ENCODE peak calls at places on chromosomes 12 and 14, in six cellular contexts. L, K, X, Q, D and M are unnamed samples.

GRCh38 chr12:18222699-18223098 is 38.6 kb upstream of the PIK3C2G start:
- DNase-seq in D (no peak), L (no peak), K (no peak), Q (no peak), X (no peak), M (peak; percentile 39)

GRCh38 chr14:75323571-75323970 is 44.9 kb downstream of the FOS start:
- DNase-seq in Q (no peak), L (no peak), X (no peak), K (no peak), D (no peak), M (no peak)

GRCh38 chr12:62625238-62625637 is 158.6 kb downstream of the MON2 start:
- DNase-seq in L (no peak), Q (no peak), K (no peak), D (no peak), X (no peak), M (no peak)

GRCh38 chr14:39322807-39323206 is 89.1 kb downstream of the MIA2 start:
- DNase-seq in D (no peak), L (no peak), K (no peak), X (no peak), Q (no peak), M (no peak)

GRCh38 chr12:101877816-101878811 is 734 bp downstream of the DRAM1 start:
- DNase-seq in L (no peak), K (no peak), D (peak; percentile 35), Q (no peak), X (no peak), M (peak; percentile 13)

GRCh38 chr14:67837011-67837624 is 17.5 kb downstream of the RAD51B start:
- DNase-seq in L (peak; percentile 82), X (no peak), K (no peak), Q (no peak), D (peak; percentile 29), M (peak; percentile 66)

GRCh38 chr12:123363385-123363742 is 1.3 kb downstream of the SBNO1 start:
- DNase-seq in Q (no peak), L (peak; percentile 53), K (no peak), X (no peak), D (peak; percentile 23), M (peak; percentile 68)

GRCh38 chr12:127509066-127509778 is 757.7 kb upstream of the TMEM132C start:
- DNase-seq in D (no peak), Q (no peak), X (no peak), L (no peak), K (no peak), M (no peak)

GRCh38 chr12:18320036-18320617 is 58.8 kb downstream of the PIK3C2G start:
- DNase-seq in K (no peak), X (no peak), D (peak; percentile 25), L (peak; percentile 56), Q (no peak), M (peak; percentile 69)

GRCh38 chr14:85528080-85528881 is 1.7 kb upstream of the FLRT2 start:
- DNase-seq in K (peak; percentile 26), Q (peak; percentile 68), L (no peak), D (peak; percentile 56), X (no peak), M (no peak)

GRCh38 chr14:94392510-94392935 is 4.1 kb upstream of the SERPINA1 start:
- DNase-seq in Q (peak; percentile 68), K (peak; percentile 31), X (no peak), L (no peak), D (no peak), M (no peak)

GRCh38 chr12:57111046-57111698 is at the start of gene STAT6:
- DNase-seq in Q (peak; percentile 85), L (peak; percentile 96), X (peak; percentile 86), K (peak; percentile 91), D (peak; percentile 67), M (peak; percentile 95)

GRCh38 chr14:20998674-20999366 is at the start of gene SLC39A2:
- DNase-seq in K (peak; percentile 86), L (peak; percentile 66), Q (peak; percentile 79), X (peak; percentile 83), D (no peak), M (no peak)

GRCh38 chr12:44000309-44000952 is 164.6 kb downstream of the TMEM117 start:
- DNase-seq in L (peak; percentile 48), D (peak; percentile 21), K (no peak), Q (no peak), X (peak; percentile 34), M (peak; percentile 81)

GRCh38 chr12:103373088-103373523 is 122.7 kb downstream of the C12orf42 start:
- DNase-seq in D (no peak), Q (no peak), K (no peak), L (no peak), X (no peak), M (no peak)

GRCh38 chr14:50822501-50823042 is 8.4 kb downstream of the NIN start:
- DNase-seq in D (no peak), K (no peak), L (no peak), Q (no peak), X (no peak), M (no peak)

GRCh38 chr12:95118138-95118787 is 44.8 kb upstream of the NR2C1 start:
- DNase-seq in D (peak; percentile 57), L (no peak), K (no peak), Q (no peak), X (no peak), M (no peak)

GRCh38 chr12:29415111-29415510 is 34.1 kb upstream of the ERGIC2 start:
- DNase-seq in D (no peak), L (no peak), K (no peak), Q (no peak), X (no peak), M (no peak)

GRCh38 chr12:109160433-109160832 is 44.0 kb downstream of the ACACB start:
- DNase-seq in K (no peak), Q (no peak), D (no peak), X (no peak), L (no peak), M (no peak)

GRCh38 chr12:117494833-117495714 is 133.6 kb upstream of the NOS1 start:
- DNase-seq in D (no peak), K (no peak), Q (no peak), L (no peak), X (no peak), M (peak; percentile 5)

GRCh38 chr12:123094349-123095073 is 56.4 kb downstream of the PITPNM2 start:
- DNase-seq in Q (no peak), X (no peak), D (peak; percentile 82), K (peak; percentile 43), L (no peak), M (peak; percentile 10)

DNA sequence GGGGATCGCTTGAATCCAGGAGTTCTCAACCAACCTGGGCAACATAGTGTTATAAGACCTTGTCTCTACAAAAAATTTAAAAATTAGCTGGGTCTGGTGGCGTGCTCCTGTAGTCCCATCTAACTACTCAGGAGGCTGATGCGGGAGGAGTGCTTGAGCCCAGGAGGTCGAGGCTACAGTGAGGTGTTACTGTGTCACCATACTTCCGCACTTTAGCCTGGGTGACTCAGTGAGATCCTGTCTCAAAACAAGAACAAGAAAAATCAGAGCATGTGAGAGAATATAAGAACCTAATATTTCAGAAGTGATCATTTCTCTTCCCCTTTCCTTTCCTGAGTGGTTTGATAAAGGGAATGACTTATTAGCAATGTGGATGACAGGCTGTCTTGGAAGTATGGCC is 9.5 kb downstream of the TRAF3 start:
- DNase-seq in Q (no peak), X (no peak), D (no peak), L (no peak), K (no peak), M (no peak)
- H3K4me3 ChIP-seq in Q (no peak overlapping the region), X (no peak overlapping the region), D (no peak overlapping the region), L (no peak overlapping the region), K (no peak overlapping the region), M (no peak overlapping the region)

GRCh38 chr14:37655418-37655817 is 60.0 kb downstream of the TTC6 start:
- DNase-seq in X (no peak), Q (no peak), L (no peak), D (no peak), K (no peak), M (no peak)

GRCh38 chr14:37652042-37652441 is 56.6 kb downstream of the TTC6 start:
- DNase-seq in X (no peak), K (no peak), L (no peak), Q (no peak), D (no peak), M (no peak)

GRCh38 chr14:37650356-37651037 is 55.1 kb downstream of the TTC6 start:
- DNase-seq in L (no peak), X (no peak), D (no peak), K (no peak), Q (no peak), M (no peak)
- H3K4me3 ChIP-seq in L (no peak overlapping the region), X (no peak overlapping the region), D (no peak overlapping the region), K (no peak overlapping the region), Q (no peak overlapping the region), M (no peak overlapping the region)

GRCh38 chr12:9115731-9116689 is at the start of gene A2M:
- DNase-seq in L (no peak), D (no peak), Q (no peak), K (no peak), X (no peak), M (peak; percentile 13)

GRCh38 chr12:9112076-9112853 is 3.5 kb downstream of the A2M start:
- DNase-seq in D (no peak), K (no peak), L (no peak), Q (no peak), X (no peak), M (no peak)

GRCh38 chr12:9113296-9113986 is 2.3 kb downstream of the A2M start:
- DNase-seq in X (no peak), L (no peak), D (no peak), Q (no peak), K (no peak), M (no peak)

GRCh38 chr12:9113987-9114309 is 1.8 kb downstream of the A2M start:
- DNase-seq in Q (no peak), X (no peak), D (no peak), L (no peak), K (no peak), M (no peak)

DNA sequence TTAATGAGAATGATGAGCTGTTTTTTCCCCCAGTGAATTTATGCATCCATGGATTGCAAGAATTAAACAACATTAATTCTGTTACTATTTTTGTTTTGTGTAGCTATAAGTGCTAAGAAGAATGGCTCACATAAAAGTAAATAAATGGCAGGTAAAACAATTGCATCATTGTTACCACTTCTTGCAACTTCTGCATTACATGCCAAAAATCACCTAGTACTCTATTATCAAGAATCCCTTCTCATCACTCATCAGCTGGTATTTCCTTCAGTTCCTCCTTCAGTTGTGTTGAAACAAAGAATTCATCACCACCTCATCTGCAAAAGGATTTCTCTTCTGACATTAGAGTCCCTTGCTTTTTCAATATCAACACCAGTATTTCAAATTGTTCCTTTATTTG is 773 bp downstream of the A2M start:
- DNase-seq in Q (no peak), X (no peak), L (no peak), K (no peak), D (no peak), M (no peak)
- H3K4me3 ChIP-seq in Q (peak overlapping the region; percentile 44), X (no peak overlapping the region), L (no peak overlapping the region), K (no peak overlapping the region), D (no peak overlapping the region), M (no peak overlapping the region)

GRCh38 chr14:102095871-102096568 is 9.2 kb upstream of the HSP90AA1 start:
- DNase-seq in L (no peak), Q (no peak), D (no peak), X (no peak), K (no peak), M (no peak)

GRCh38 chr14:102097441-102098135 is 10.7 kb upstream of the HSP90AA1 start:
- DNase-seq in Q (no peak), X (peak; percentile 61), L (no peak), D (no peak), K (no peak), M (no peak)

GRCh38 chr14:102095231-102095870 is 8.5 kb upstream of the HSP90AA1 start:
- DNase-seq in K (no peak), Q (no peak), D (no peak), L (no peak), X (no peak), M (no peak)

GRCh38 chr14:102094101-102094500 is 7.3 kb upstream of the HSP90AA1 start:
- DNase-seq in Q (no peak), D (no peak), K (no peak), X (no peak), L (no peak), M (no peak)

GRCh38 chr14:102096569-102097188 is 9.8 kb upstream of the HSP90AA1 start:
- DNase-seq in X (peak; percentile 90), D (peak; percentile 76), K (peak; percentile 81), Q (peak; percentile 88), L (peak; percentile 94), M (peak; percentile 82)
- H3K4me3 ChIP-seq in X (no peak overlapping the region), D (no peak overlapping the region), K (no peak overlapping the region), Q (no peak overlapping the region), L (no peak overlapping the region), M (no peak overlapping the region)